ENCODE peak calls at places on chromosomes 16 and 17, in four cellular contexts. One of them, this sample, is unnamed.

GRCh38 chr17:77328823-77329740 is 188.3 kb downstream of the SEC14L1 start:
- DNase-seq in WTC11: peak
- DNase-seq in HepG2: no peak
- DNase-seq in K562: no peak
- DNase-seq in this sample: no peak

GRCh38 chr16:51734220-51734619 is 583.1 kb upstream of the SALL1 start:
- DNase-seq in WTC11: no peak
- DNase-seq in HepG2: no peak
- DNase-seq in K562: no peak
- DNase-seq in this sample: no peak

GRCh38 chr17:43175213-43176118 is 4.5 kb downstream of the NBR1 start:
- DNase-seq in WTC11: no peak
- DNase-seq in HepG2: peak
- DNase-seq in K562: no peak
- DNase-seq in this sample: no peak

GRCh38 chr16:70589998-70590471 is 56.3 kb upstream of the IL34 start:
- DNase-seq in WTC11: no peak
- DNase-seq in HepG2: no peak
- DNase-seq in K562: no peak
- DNase-seq in this sample: no peak

GRCh38 chr17:78600181-78600651 is 23.0 kb upstream of the DNAH17 start:
- DNase-seq in WTC11: no peak
- DNase-seq in HepG2: no peak
- DNase-seq in K562: no peak
- DNase-seq in this sample: no peak

GRCh38 chr17:19383681-19384470 is 3.1 kb downstream of the MFAP4 start:
- DNase-seq in WTC11: no peak
- DNase-seq in HepG2: no peak
- DNase-seq in K562: no peak
- DNase-seq in this sample: no peak

GRCh38 chr17:30717290-30718098 is 107.0 kb downstream of the CRLF3 start:
- DNase-seq in WTC11: peak
- DNase-seq in HepG2: no peak
- DNase-seq in K562: no peak
- DNase-seq in this sample: no peak

GRCh38 chr17:40314557-40314953 is 5.6 kb downstream of the RARA start:
- DNase-seq in WTC11: peak
- DNase-seq in HepG2: peak
- DNase-seq in K562: no peak
- DNase-seq in this sample: no peak

GRCh38 chr16:303760-304505 is 21.0 kb downstream of the PDIA2 start:
- DNase-seq in WTC11: no peak
- DNase-seq in HepG2: no peak
- DNase-seq in K562: no peak
- DNase-seq in this sample: no peak
- TF ChIP-seq ELF4 in WTC11: no peak
- TF ChIP-seq ELF4 in HepG2: no peak
- TF ChIP-seq ELF4 in K562: no peak
- TF ChIP-seq ELF4 in this sample: no peak

GRCh38 chr17:38429476-38430100 is 1.3 kb downstream of the ARHGAP23 start:
- DNase-seq in WTC11: no peak
- DNase-seq in HepG2: no peak
- DNase-seq in K562: no peak
- DNase-seq in this sample: no peak

GRCh38 chr17:38430316-38430715 is 2.1 kb downstream of the ARHGAP23 start:
- DNase-seq in WTC11: no peak
- DNase-seq in HepG2: no peak
- DNase-seq in K562: no peak
- DNase-seq in this sample: no peak

GRCh38 chr17:38434178-38434665 is 6.0 kb downstream of the ARHGAP23 start:
- DNase-seq in WTC11: no peak
- DNase-seq in HepG2: no peak
- DNase-seq in K562: no peak
- DNase-seq in this sample: no peak

GRCh38 chr17:38430822-38431221 is 2.6 kb downstream of the ARHGAP23 start:
- DNase-seq in WTC11: no peak
- DNase-seq in HepG2: no peak
- DNase-seq in K562: no peak
- DNase-seq in this sample: no peak

DNA sequence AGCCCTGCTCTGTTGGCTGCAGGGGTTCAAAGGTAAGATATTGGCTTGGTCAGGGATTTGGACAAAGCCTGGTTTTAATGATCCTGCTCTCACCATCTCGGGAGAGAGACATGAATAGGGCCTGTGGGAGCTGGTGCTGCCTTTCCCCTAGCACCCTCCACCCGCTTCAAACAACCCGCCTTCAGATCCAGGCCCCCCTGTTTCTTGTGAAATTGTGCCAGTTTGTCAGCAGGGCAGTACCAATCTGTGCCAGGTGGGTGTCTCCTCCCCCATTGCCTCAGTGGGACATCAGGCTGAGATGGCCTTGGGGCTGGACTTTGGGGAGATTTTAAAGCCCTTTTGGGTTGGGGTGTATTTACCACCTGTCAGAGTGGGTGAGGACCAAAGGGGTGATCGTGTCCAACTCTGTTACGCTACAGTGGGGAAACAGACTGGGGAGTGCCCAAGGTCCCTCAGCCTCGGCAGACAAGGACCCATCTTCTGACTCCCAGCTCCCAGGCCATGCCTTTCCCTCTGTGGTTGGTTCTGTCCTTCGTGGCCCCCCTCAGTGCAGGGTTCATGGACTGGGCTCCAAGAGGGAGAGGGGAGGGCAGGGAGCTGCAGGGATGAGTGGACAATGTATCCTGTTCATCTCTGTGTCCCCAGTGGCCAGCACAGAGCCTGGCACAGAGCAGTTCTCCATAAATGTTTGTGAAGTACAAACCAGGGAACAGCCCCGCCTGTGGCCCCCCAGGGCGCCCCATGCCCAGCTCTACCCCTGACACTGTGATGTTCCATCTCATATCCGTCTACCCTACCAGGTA is 3.3 kb downstream of the ARHGAP23 start:
- DNase-seq in WTC11: no peak
- DNase-seq in HepG2: no peak
- DNase-seq in K562: no peak
- DNase-seq in this sample: no peak
- TF ChIP-seq ELF4 in WTC11: no peak
- TF ChIP-seq ELF4 in HepG2: no peak
- TF ChIP-seq ELF4 in K562: no peak
- TF ChIP-seq ELF4 in this sample: no peak

GRCh38 chr17:57856792-57857620 is 7.2 kb upstream of the MRPS23 start:
- DNase-seq in WTC11: no peak
- DNase-seq in HepG2: peak
- DNase-seq in K562: no peak
- DNase-seq in this sample: no peak

GRCh38 chr17:57855391-57856035 is 5.7 kb upstream of the MRPS23 start:
- DNase-seq in WTC11: no peak
- DNase-seq in HepG2: peak
- DNase-seq in K562: no peak
- DNase-seq in this sample: no peak

GRCh38 chr17:57852955-57853328 is 3.1 kb upstream of the MRPS23 start:
- DNase-seq in WTC11: no peak
- DNase-seq in HepG2: no peak
- DNase-seq in K562: no peak
- DNase-seq in this sample: no peak

GRCh38 chr17:57852041-57852954 is 2.5 kb upstream of the MRPS23 start:
- DNase-seq in WTC11: no peak
- DNase-seq in HepG2: no peak
- DNase-seq in K562: no peak
- DNase-seq in this sample: no peak

GRCh38 chr17:57853695-57854094 is 3.9 kb upstream of the MRPS23 start:
- DNase-seq in WTC11: no peak
- DNase-seq in HepG2: no peak
- DNase-seq in K562: no peak
- DNase-seq in this sample: no peak
- TF ChIP-seq ELF4 in WTC11: no peak
- TF ChIP-seq ELF4 in HepG2: no peak
- TF ChIP-seq ELF4 in K562: no peak
- TF ChIP-seq ELF4 in this sample: no peak

GRCh38 chr17:72766761-72767356 is 325.6 kb downstream of the SLC39A11 start:
- DNase-seq in WTC11: no peak
- DNase-seq in HepG2: no peak
- DNase-seq in K562: no peak
- DNase-seq in this sample: no peak

GRCh38 chr17:72763981-72764380 is 328.5 kb downstream of the SLC39A11 start:
- DNase-seq in WTC11: peak
- DNase-seq in HepG2: no peak
- DNase-seq in K562: no peak
- DNase-seq in this sample: no peak

GRCh38 chr17:72761893-72762622 is 330.4 kb downstream of the SLC39A11 start:
- DNase-seq in WTC11: no peak
- DNase-seq in HepG2: no peak
- DNase-seq in K562: no peak
- DNase-seq in this sample: no peak

GRCh38 chr17:72764632-72765041 is 327.9 kb downstream of the SLC39A11 start:
- DNase-seq in WTC11: no peak
- DNase-seq in HepG2: no peak
- DNase-seq in K562: no peak
- DNase-seq in this sample: no peak

GRCh38 chr17:72765357-72766153 is 326.9 kb downstream of the SLC39A11 start:
- DNase-seq in WTC11: no peak
- DNase-seq in HepG2: no peak
- DNase-seq in K562: no peak
- DNase-seq in this sample: no peak
- TF ChIP-seq ELF4 in WTC11: no peak
- TF ChIP-seq ELF4 in HepG2: no peak
- TF ChIP-seq ELF4 in K562: no peak
- TF ChIP-seq ELF4 in this sample: no peak

DNA sequence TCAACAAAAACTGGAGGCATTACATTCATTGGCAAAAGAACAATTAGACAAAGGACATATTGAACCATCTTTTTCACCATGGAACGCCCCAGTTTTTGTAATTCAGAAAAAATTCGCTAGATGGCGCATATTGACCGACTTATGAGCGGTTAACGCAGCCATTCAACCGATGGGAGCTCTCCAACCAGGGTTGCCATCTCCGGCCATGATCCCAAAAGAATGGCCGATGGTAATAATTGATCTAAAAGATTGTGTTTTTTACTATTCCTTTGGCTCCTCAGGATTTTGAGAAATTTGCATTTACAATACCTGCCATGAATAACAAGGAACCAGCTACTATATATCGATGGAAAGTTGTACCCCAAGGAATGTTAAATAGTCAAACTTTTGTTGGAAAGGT is 21.4 kb downstream of the ALOX15B start:
- DNase-seq in WTC11: peak
- DNase-seq in HepG2: peak
- DNase-seq in K562: peak
- DNase-seq in this sample: peak
- TF ChIP-seq ELF4 in WTC11: no peak
- TF ChIP-seq ELF4 in HepG2: no peak
- TF ChIP-seq ELF4 in K562: no peak
- TF ChIP-seq ELF4 in this sample: no peak

GRCh38 chr17:3532859-3533142 is 24.8 kb downstream of the TRPV3 start:
- DNase-seq in WTC11: no peak
- DNase-seq in HepG2: no peak
- DNase-seq in K562: no peak
- DNase-seq in this sample: no peak
- TF ChIP-seq ELF4 in WTC11: no peak
- TF ChIP-seq ELF4 in HepG2: no peak
- TF ChIP-seq ELF4 in K562: no peak
- TF ChIP-seq ELF4 in this sample: no peak

GRCh38 chr16:88526906-88527185 is 43.4 kb upstream of the ZC3H18 start:
- DNase-seq in WTC11: no peak
- DNase-seq in HepG2: no peak
- DNase-seq in K562: no peak
- DNase-seq in this sample: no peak

GRCh38 chr16:88527937-88528743 is 42.1 kb upstream of the ZC3H18 start:
- DNase-seq in WTC11: no peak
- DNase-seq in HepG2: no peak
- DNase-seq in K562: no peak
- DNase-seq in this sample: no peak

GRCh38 chr16:88528902-88529318 is 41.3 kb upstream of the ZC3H18 start:
- DNase-seq in WTC11: no peak
- DNase-seq in HepG2: no peak
- DNase-seq in K562: no peak
- DNase-seq in this sample: no peak

GRCh38 chr16:88526008-88526905 is 43.9 kb upstream of the ZC3H18 start:
- DNase-seq in WTC11: no peak
- DNase-seq in HepG2: no peak
- DNase-seq in K562: peak
- DNase-seq in this sample: no peak

GRCh38 chr16:88527186-88527936 is 42.8 kb upstream of the ZC3H18 start:
- DNase-seq in WTC11: peak
- DNase-seq in HepG2: peak
- DNase-seq in K562: peak
- DNase-seq in this sample: peak
- TF ChIP-seq ELF4 in WTC11: no peak
- TF ChIP-seq ELF4 in HepG2: no peak
- TF ChIP-seq ELF4 in K562: no peak
- TF ChIP-seq ELF4 in this sample: no peak

GRCh38 chr16:11407047-11407982 is 62.1 kb downstream of the RMI2 start:
- DNase-seq in WTC11: peak
- DNase-seq in HepG2: peak
- DNase-seq in K562: peak
- DNase-seq in this sample: peak
- TF ChIP-seq ELF4 in WTC11: no peak
- TF ChIP-seq ELF4 in HepG2: no peak
- TF ChIP-seq ELF4 in K562: no peak
- TF ChIP-seq ELF4 in this sample: no peak

GRCh38 chr16:46747777-46748651 is at the start of gene MYLK3:
- DNase-seq in WTC11: peak
- DNase-seq in HepG2: peak
- DNase-seq in K562: peak
- DNase-seq in this sample: no peak
- TF ChIP-seq ELF4 in WTC11: no peak
- TF ChIP-seq ELF4 in HepG2: no peak
- TF ChIP-seq ELF4 in K562: no peak
- TF ChIP-seq ELF4 in this sample: no peak

DNA sequence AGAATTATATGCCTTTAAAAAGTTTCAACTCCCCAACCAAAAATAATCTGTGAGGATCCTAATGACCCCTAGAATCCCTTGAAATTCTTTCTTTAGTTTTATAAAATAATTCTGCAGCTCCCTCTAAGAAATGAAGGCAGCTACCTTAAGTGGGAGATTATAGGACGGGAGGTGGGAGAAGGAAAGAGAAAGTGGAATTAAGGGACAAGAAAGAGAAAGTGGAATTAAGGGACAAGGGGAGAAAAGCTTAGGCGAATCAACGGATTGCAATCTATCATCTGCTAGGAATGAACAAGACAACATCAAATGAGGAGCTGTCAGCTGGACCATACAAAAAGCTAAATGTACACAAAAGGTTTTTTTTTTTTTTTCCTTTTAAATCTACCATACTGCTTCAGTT is 262.0 kb downstream of the ZFHX3 start:
- DNase-seq in WTC11: no peak
- DNase-seq in HepG2: no peak
- DNase-seq in K562: no peak
- DNase-seq in this sample: no peak
- TF ChIP-seq ELF4 in WTC11: no peak
- TF ChIP-seq ELF4 in HepG2: no peak
- TF ChIP-seq ELF4 in K562: no peak
- TF ChIP-seq ELF4 in this sample: no peak

This sample was measured in HEK293T.